ENCODE peak calls at places on chromosomes 2 and 18, in seven cellular contexts. R is breast epithelium, F is HCT116, X is body of pancreas, S is lung, D is PC-9, Y is GM23338. K is an unnamed sample.

GRCh38 chr18:59779979-59780378 is 82.8 kb upstream of the CCBE1 start:
- DNase-seq in D (peak; percentile 92), Y (no peak), S (no peak), R (no peak), F (no peak), X (no peak), K (peak; percentile 89)

GRCh38 chr2:40844353-40845277 is 392.7 kb upstream of the SLC8A1 start:
- DNase-seq in S (peak; percentile 30), X (peak; percentile 12), F (no peak), Y (peak; percentile 82), R (no peak), D (peak; percentile 61), K (peak; percentile 69)

GRCh38 chr2:120347387-120348010 is 1.6 kb downstream of the INHBB start:
- DNase-seq in Y (peak; percentile 83), R (no peak), S (no peak), X (no peak), D (no peak), F (no peak), K (no peak)

GRCh38 chr2:128805237-128805636 is 486.6 kb upstream of the HS6ST1 start:
- DNase-seq in S (no peak), Y (no peak), R (no peak), D (no peak), F (no peak), X (no peak), K (peak; percentile 95)

GRCh38 chr2:88729061-88729745 is 37.7 kb downstream of the RPIA start:
- DNase-seq in Y (no peak), R (no peak), S (no peak), X (no peak), F (no peak), D (no peak), K (peak; percentile 12)

GRCh38 chr2:171564463-171564862 is 42.2 kb downstream of the CYBRD1 start:
- DNase-seq in D (peak; percentile 79), X (no peak), S (no peak), F (no peak), R (no peak), Y (no peak), K (no peak)

GRCh38 chr2:54372361-54372760 is 83.8 kb upstream of the SPTBN1 start:
- DNase-seq in Y (no peak), D (no peak), S (no peak), R (no peak), F (no peak), X (no peak), K (no peak)

GRCh38 chr2:149747456-149747855 is 159.9 kb upstream of the MMADHC start:
- DNase-seq in F (no peak), X (no peak), S (no peak), R (no peak), D (no peak), Y (no peak), K (peak; percentile 47)

GRCh38 chr2:26017464-26018183 is 16.3 kb upstream of the RAB10 start:
- DNase-seq in Y (no peak), R (no peak), S (no peak), X (no peak), F (no peak), D (no peak), K (no peak)

GRCh38 chr2:192151848-192152247 is 42.9 kb downstream of the TMEFF2 start:
- DNase-seq in F (no peak), S (no peak), R (no peak), Y (no peak), D (no peak), X (no peak), K (peak; percentile 15)

GRCh38 chr2:232525796-232526195 is at the start of gene CHRND:
- DNase-seq in F (no peak), R (no peak), S (no peak), D (no peak), X (peak; percentile 42), Y (no peak), K (no peak)

GRCh38 chr18:76407681-76408080 is 87.4 kb downstream of the ZNF516 start:
- DNase-seq in Y (no peak), R (no peak), D (no peak), F (no peak), X (no peak), S (no peak), K (no peak)

GRCh38 chr2:62266433-62267038 is 70.6 kb downstream of the B3GNT2 start:
- DNase-seq in R (no peak), S (no peak), D (no peak), X (no peak), F (no peak), Y (peak; percentile 70), K (no peak)

GRCh38 chr2:122150546-122150945 is 395.1 kb downstream of the TSN start:
- DNase-seq in F (no peak), D (no peak), X (no peak), R (no peak), S (no peak), Y (no peak), K (no peak)

DNA sequence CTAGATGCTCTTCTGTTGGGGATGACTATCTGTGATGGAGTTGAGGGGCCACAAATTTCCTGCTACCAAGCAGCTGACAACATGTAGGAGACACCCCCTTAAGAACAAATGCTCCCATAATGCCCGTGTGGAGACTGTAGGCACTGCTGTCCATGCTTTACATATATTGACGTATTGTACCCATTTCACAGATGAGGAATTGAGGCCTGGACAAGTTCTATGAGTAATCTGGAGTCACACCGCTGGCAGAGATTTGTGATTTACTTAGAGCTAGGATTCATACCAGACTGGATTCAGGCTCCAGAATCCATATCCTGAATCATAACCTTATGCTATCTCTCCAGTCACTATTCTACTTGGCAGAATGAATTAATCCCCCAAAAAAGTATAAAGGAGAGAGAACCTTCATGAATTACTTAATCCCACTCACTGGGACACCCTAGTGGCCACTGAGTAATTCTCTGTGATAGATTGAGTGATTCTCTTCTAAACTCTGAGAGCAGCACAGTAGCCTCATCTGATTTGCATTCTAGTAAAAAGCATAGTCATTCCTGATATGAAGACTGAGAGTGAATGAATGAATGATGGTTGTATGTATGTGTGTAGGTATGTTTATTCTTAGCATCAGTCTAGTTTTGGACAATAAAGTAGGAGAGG is 460.7 kb upstream of the MEIS1 start:
- DNase-seq in S (no peak), Y (peak; percentile 45), R (no peak), X (no peak), D (no peak), F (no peak), K (peak; percentile 7)
- TF ChIP-seq CTCF in S (no peak), Y (peak; percentile 50), R (no peak), X (no peak), D (no peak), F (no peak), K (no peak)

DNA sequence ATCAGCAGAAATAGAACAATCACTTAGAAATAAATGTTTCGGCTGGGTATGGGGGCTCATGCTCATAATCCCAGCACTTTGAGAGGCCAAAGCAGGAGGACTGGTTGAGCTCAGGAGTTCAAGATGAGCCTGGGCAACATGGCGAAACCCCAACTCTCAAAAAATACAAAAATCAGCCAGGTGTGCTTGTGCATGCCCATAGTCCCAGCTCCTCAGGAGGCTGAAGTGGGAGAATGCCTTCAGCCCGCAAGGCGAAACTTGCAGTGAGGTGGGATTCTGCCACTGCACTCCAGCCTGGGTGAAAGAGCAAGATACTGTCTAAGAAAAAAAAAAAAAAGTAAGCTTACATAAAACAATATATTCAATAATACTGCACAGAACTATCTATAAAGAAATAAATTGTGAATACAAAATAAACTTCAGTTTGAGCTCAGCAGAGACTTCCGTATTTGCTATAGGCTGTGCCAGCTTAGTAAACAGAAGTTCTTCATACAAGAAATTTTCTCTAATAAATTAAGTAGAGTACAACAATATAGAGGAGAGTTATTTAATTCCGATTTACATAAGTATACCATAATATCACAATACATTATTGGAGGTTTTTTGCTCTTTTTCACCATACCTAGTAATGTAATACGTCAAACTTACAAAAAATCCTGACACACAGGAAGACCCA is 43.6 kb downstream of the SRBD1 start:
- DNase-seq in S (no peak), R (no peak), D (no peak), X (no peak), Y (no peak), F (no peak), K (no peak)
- H3K4me3 ChIP-seq in S (no peak overlapping the region), R (no peak overlapping the region), D (no peak overlapping the region), X (no peak overlapping the region), Y (no peak overlapping the region), F (no peak overlapping the region), K (no peak overlapping the region)

DNA sequence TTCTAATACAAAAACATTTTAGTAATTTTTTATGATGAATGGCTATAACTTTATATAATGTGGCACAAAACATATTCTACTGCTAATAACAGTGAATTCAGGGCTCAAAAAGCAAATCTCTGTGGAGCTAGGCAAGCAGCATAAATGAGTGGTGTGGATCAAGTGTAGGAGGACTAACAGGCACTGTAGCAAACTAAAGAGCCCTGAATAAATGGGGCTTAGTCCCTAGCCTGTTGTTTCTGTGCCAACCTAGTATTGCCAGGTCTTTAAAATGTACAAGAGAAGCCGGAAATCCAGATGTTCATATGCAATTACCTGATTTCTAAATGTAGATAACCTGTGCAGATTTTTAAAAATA is 18.5 kb downstream of the REL start:
- DNase-seq in S (no peak), D (no peak), F (no peak), Y (no peak), X (no peak), R (no peak), K (no peak)
- H3K36me3 ChIP-seq in S (peaks cover 8% of the 10 kb centered on the region), D (peaks cover 11% of the 10 kb centered on the region), F (no peaks in the 10 kb centered on the region), Y (no peaks in the 10 kb centered on the region), X (peaks cover 13% of the 10 kb centered on the region), R (no peaks in the 10 kb centered on the region), K (peaks cover 8% of the 10 kb centered on the region)

GRCh38 chr2:157782057-157782845 is 93.9 kb downstream of the ACVR1 start:
- DNase-seq in S (no peak), R (no peak), X (no peak), D (no peak), F (no peak), Y (peak; percentile 45), K (peak; percentile 73)
- TF ChIP-seq CTCF in S (no peak), R (peak; percentile 11), X (peak; percentile 22), D (no peak), F (no peak), Y (peak; percentile 36), K (peak; percentile 32)

GRCh38 chr2:144389151-144389929 is 130.6 kb downstream of the ZEB2 start:
- DNase-seq in X (peak; percentile 20), Y (peak; percentile 70), R (no peak), S (no peak), F (no peak), D (no peak), K (peak; percentile 65)

GRCh38 chr2:144390424-144391020 is 129.4 kb downstream of the ZEB2 start:
- DNase-seq in R (no peak), F (no peak), Y (no peak), D (no peak), S (no peak), X (no peak), K (no peak)

GRCh38 chr2:144389930-144390311 is 130.0 kb downstream of the ZEB2 start:
- DNase-seq in D (no peak), R (no peak), F (no peak), X (no peak), Y (no peak), S (no peak), K (no peak)
- H3K4me3 ChIP-seq in D (no peak overlapping the region), R (no peak overlapping the region), F (no peak overlapping the region), X (peak overlapping the region; percentile 58), Y (peak overlapping the region; percentile 56), S (no peak overlapping the region), K (peak overlapping the region; percentile 59)